ENCODE peak calls at places on chromosomes 4 and X, in six cellular contexts. One of them, this sample, is unnamed.

GRCh38 chr4:184096561-184097239 is 121.0 kb downstream of the ENPP6 start:
- DNase-seq in ovary: peak; percentile 73
- DNase-seq in IMR-90: peak; percentile 49
- DNase-seq in keratinocyte: no peak
- DNase-seq in PC-3: no peak
- DNase-seq in left ventricle myocardium inferior: no peak
- DNase-seq in this sample: no peak

GRCh38 chrX:47743504-47743903 is 84.5 kb upstream of the UXT start:
- DNase-seq in ovary: no peak
- DNase-seq in IMR-90: peak; percentile 21
- DNase-seq in keratinocyte: no peak
- DNase-seq in PC-3: no peak
- DNase-seq in left ventricle myocardium inferior: no peak
- DNase-seq in this sample: no peak

GRCh38 chr4:1381944-1382541 is 24.2 kb downstream of the NKX1-1 start:
- DNase-seq in ovary: no peak
- DNase-seq in IMR-90: no peak
- DNase-seq in keratinocyte: no peak
- DNase-seq in PC-3: no peak
- DNase-seq in left ventricle myocardium inferior: peak; percentile 9
- DNase-seq in this sample: no peak

GRCh38 chr4:25001499-25001898 is 29.2 kb downstream of the LGI2 start:
- DNase-seq in ovary: no peak
- DNase-seq in IMR-90: no peak
- DNase-seq in keratinocyte: no peak
- DNase-seq in PC-3: no peak
- DNase-seq in left ventricle myocardium inferior: no peak
- DNase-seq in this sample: no peak

GRCh38 chr4:105106416-105106815 is 40.3 kb upstream of the TET2 start:
- DNase-seq in ovary: no peak
- DNase-seq in IMR-90: no peak
- DNase-seq in keratinocyte: no peak
- DNase-seq in PC-3: no peak
- DNase-seq in left ventricle myocardium inferior: no peak
- DNase-seq in this sample: no peak

GRCh38 chr4:142036795-142037583 is 400.6 kb downstream of the IL15 start:
- DNase-seq in ovary: no peak
- DNase-seq in IMR-90: peak; percentile 41
- DNase-seq in keratinocyte: peak; percentile 38
- DNase-seq in PC-3: peak; percentile 88
- DNase-seq in left ventricle myocardium inferior: no peak
- DNase-seq in this sample: no peak

GRCh38 chrX:19697416-19697815 is 182.1 kb upstream of the MAP3K15 start:
- DNase-seq in ovary: no peak
- DNase-seq in IMR-90: peak; percentile 69
- DNase-seq in keratinocyte: no peak
- DNase-seq in PC-3: peak; percentile 80
- DNase-seq in left ventricle myocardium inferior: no peak
- DNase-seq in this sample: no peak

GRCh38 chr4:169383724-169384123 is 113.0 kb upstream of the SH3RF1 start:
- DNase-seq in ovary: no peak
- DNase-seq in IMR-90: peak; percentile 97
- DNase-seq in keratinocyte: no peak
- DNase-seq in PC-3: peak; percentile 81
- DNase-seq in left ventricle myocardium inferior: no peak
- DNase-seq in this sample: no peak

GRCh38 chr4:94226763-94227162 is 19.1 kb downstream of the SMARCAD1 start:
- DNase-seq in ovary: no peak
- DNase-seq in IMR-90: no peak
- DNase-seq in keratinocyte: no peak
- DNase-seq in PC-3: no peak
- DNase-seq in left ventricle myocardium inferior: no peak
- DNase-seq in this sample: no peak

GRCh38 chr4:147772459-147772969 is 40.6 kb downstream of the ARHGAP10 start:
- DNase-seq in ovary: no peak
- DNase-seq in IMR-90: peak; percentile 92
- DNase-seq in keratinocyte: no peak
- DNase-seq in PC-3: peak; percentile 54
- DNase-seq in left ventricle myocardium inferior: no peak
- DNase-seq in this sample: no peak

GRCh38 chr4:150074064-150074463 is 4.2 kb upstream of the DCLK2 start:
- DNase-seq in ovary: no peak
- DNase-seq in IMR-90: no peak
- DNase-seq in keratinocyte: no peak
- DNase-seq in PC-3: no peak
- DNase-seq in left ventricle myocardium inferior: no peak
- DNase-seq in this sample: no peak

GRCh38 chr4:11214281-11214680 is 214.4 kb downstream of the HS3ST1 start:
- DNase-seq in ovary: no peak
- DNase-seq in IMR-90: no peak
- DNase-seq in keratinocyte: no peak
- DNase-seq in PC-3: no peak
- DNase-seq in left ventricle myocardium inferior: no peak
- DNase-seq in this sample: no peak

GRCh38 chr4:1862055-1862911 is 6.3 kb upstream of the LETM1 start:
- DNase-seq in ovary: no peak
- DNase-seq in IMR-90: no peak
- DNase-seq in keratinocyte: no peak
- DNase-seq in PC-3: no peak
- DNase-seq in left ventricle myocardium inferior: no peak
- DNase-seq in this sample: no peak

GRCh38 chrX:48794340-48794920 is 7.4 kb upstream of the HDAC6 start:
- DNase-seq in ovary: no peak
- DNase-seq in IMR-90: no peak
- DNase-seq in keratinocyte: no peak
- DNase-seq in PC-3: no peak
- DNase-seq in left ventricle myocardium inferior: no peak
- DNase-seq in this sample: no peak

GRCh38 chr4:83043801-83044407 is 8.9 kb downstream of the COPS4 start:
- DNase-seq in ovary: no peak
- DNase-seq in IMR-90: peak; percentile 44
- DNase-seq in keratinocyte: no peak
- DNase-seq in PC-3: peak; percentile 42
- DNase-seq in left ventricle myocardium inferior: no peak
- DNase-seq in this sample: no peak

GRCh38 chrX:134894373-134894895 is 96.4 kb upstream of the SMIM10 start:
- DNase-seq in ovary: no peak
- DNase-seq in IMR-90: no peak
- DNase-seq in keratinocyte: no peak
- DNase-seq in PC-3: no peak
- DNase-seq in left ventricle myocardium inferior: no peak
- DNase-seq in this sample: no peak

GRCh38 chr4:67871867-67872266 is 11.9 kb downstream of the TMPRSS11D start:
- DNase-seq in ovary: no peak
- DNase-seq in IMR-90: peak; percentile 61
- DNase-seq in keratinocyte: peak; percentile 21
- DNase-seq in PC-3: peak; percentile 85
- DNase-seq in left ventricle myocardium inferior: no peak
- DNase-seq in this sample: no peak

GRCh38 chr4:8275511-8275910 is 6.0 kb downstream of the HTRA3 start:
- DNase-seq in ovary: peak; percentile 51
- DNase-seq in IMR-90: no peak
- DNase-seq in keratinocyte: no peak
- DNase-seq in PC-3: no peak
- DNase-seq in left ventricle myocardium inferior: peak; percentile 10
- DNase-seq in this sample: no peak

GRCh38 chrX:120408168-120408567 is 46.3 kb downstream of the ATP1B4 start:
- DNase-seq in ovary: no peak
- DNase-seq in IMR-90: no peak
- DNase-seq in keratinocyte: no peak
- DNase-seq in PC-3: no peak
- DNase-seq in left ventricle myocardium inferior: no peak
- DNase-seq in this sample: no peak

GRCh38 chrX:13776387-13776786 is 40.5 kb downstream of the GPM6B start:
- DNase-seq in ovary: no peak
- DNase-seq in IMR-90: peak; percentile 37
- DNase-seq in keratinocyte: no peak
- DNase-seq in PC-3: no peak
- DNase-seq in left ventricle myocardium inferior: no peak
- DNase-seq in this sample: no peak

GRCh38 chrX:13775837-13776236 is 41.1 kb downstream of the GPM6B start:
- DNase-seq in ovary: no peak
- DNase-seq in IMR-90: no peak
- DNase-seq in keratinocyte: no peak
- DNase-seq in PC-3: no peak
- DNase-seq in left ventricle myocardium inferior: no peak
- DNase-seq in this sample: no peak

GRCh38 chrX:13780868-13781427 is 35.9 kb downstream of the GPM6B start:
- DNase-seq in ovary: no peak
- DNase-seq in IMR-90: no peak
- DNase-seq in keratinocyte: no peak
- DNase-seq in PC-3: no peak
- DNase-seq in left ventricle myocardium inferior: no peak
- DNase-seq in this sample: no peak

GRCh38 chrX:13774696-13775095 is 40.1 kb downstream of the OFD1 start:
- DNase-seq in ovary: no peak
- DNase-seq in IMR-90: peak; percentile 23
- DNase-seq in keratinocyte: no peak
- DNase-seq in PC-3: no peak
- DNase-seq in left ventricle myocardium inferior: no peak
- DNase-seq in this sample: no peak

DNA sequence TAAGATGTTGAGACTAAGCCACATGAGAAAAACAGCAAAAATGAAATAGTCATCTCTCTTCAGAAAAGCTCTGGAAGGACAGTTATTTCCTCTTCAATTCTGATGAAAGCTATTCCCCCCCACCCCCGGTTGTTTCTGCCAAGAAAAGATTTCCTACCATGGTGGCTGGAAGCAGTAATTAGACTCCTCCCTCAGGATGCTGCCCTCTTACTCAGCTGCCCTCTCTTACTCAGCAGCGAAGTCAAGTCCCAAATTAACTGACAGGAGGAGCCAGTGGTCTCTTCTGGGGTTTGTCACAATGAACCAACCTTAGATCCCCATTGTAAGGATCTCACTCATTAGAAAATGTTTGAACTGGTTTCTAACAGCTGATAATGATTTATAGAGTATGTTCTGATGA is 38.0 kb downstream of the GPM6B start:
- DNase-seq in ovary: no peak
- DNase-seq in IMR-90: peak; percentile 74
- DNase-seq in keratinocyte: no peak
- DNase-seq in PC-3: peak; percentile 50
- DNase-seq in left ventricle myocardium inferior: no peak
- DNase-seq in this sample: no peak
- H3K27ac ChIP-seq in ovary: no peak overlapping the region
- H3K27ac ChIP-seq in IMR-90: no peak overlapping the region
- H3K27ac ChIP-seq in keratinocyte: no peak overlapping the region
- H3K27ac ChIP-seq in PC-3: no peak overlapping the region
- H3K27ac ChIP-seq in left ventricle myocardium inferior: no peak overlapping the region
- H3K27ac ChIP-seq in this sample: peak overlapping the region; percentile 59

GRCh38 chrX:45007598-45007997 is 134.6 kb downstream of the KDM6A start:
- DNase-seq in ovary: no peak
- DNase-seq in IMR-90: no peak
- DNase-seq in keratinocyte: no peak
- DNase-seq in PC-3: no peak
- DNase-seq in left ventricle myocardium inferior: no peak
- DNase-seq in this sample: no peak
- H3K27ac ChIP-seq in ovary: no peak overlapping the region
- H3K27ac ChIP-seq in IMR-90: no peak overlapping the region
- H3K27ac ChIP-seq in keratinocyte: no peak overlapping the region
- H3K27ac ChIP-seq in PC-3: peak overlapping the region; percentile 97
- H3K27ac ChIP-seq in left ventricle myocardium inferior: no peak overlapping the region
- H3K27ac ChIP-seq in this sample: no peak overlapping the region

DNA sequence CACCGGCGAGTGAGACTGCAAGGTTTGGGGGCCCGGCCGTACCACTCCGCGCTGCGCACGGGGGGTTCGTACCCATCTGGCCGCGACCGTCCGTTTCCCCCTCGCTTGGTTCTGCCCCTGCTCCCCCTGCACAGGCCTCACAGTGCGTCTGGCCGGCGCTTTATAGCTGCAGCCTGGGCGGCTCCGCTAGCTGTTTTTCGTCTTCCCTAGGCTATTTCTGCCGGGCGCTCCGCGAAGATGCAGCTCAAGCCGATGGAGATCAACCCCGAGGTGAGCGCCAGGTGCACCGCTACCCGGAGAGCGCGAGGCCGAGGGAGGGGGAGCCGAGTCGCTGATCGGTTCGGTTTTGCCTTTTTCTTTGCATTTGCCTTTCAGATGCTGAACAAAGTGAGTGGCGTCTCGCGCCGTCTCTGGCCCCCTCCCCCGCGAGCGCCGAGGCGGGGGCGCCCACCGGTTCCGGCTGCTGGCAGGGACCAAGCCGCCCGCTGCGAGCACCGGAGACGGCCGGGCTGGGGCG is at the start of gene UCHL1:
- DNase-seq in ovary: peak; percentile 74
- DNase-seq in IMR-90: peak; percentile 94
- DNase-seq in keratinocyte: no peak
- DNase-seq in PC-3: no peak
- DNase-seq in left ventricle myocardium inferior: peak; percentile 29
- DNase-seq in this sample: peak; percentile 65
- H3K27ac ChIP-seq in ovary: peak within 1 kb of the TSS; percentile 1
- H3K27ac ChIP-seq in IMR-90: peak within 1 kb of the TSS; percentile 84
- H3K27ac ChIP-seq in keratinocyte: no peak within 1 kb of the TSS
- H3K27ac ChIP-seq in PC-3: no peak within 1 kb of the TSS
- H3K27ac ChIP-seq in left ventricle myocardium inferior: no peak within 1 kb of the TSS
- H3K27ac ChIP-seq in this sample: peak within 1 kb of the TSS; percentile 81

GRCh38 chr4:40323866-40324265 is 11.3 kb upstream of the CHRNA9 start:
- DNase-seq in ovary: no peak
- DNase-seq in IMR-90: no peak
- DNase-seq in keratinocyte: no peak
- DNase-seq in PC-3: peak; percentile 19
- DNase-seq in left ventricle myocardium inferior: no peak
- DNase-seq in this sample: no peak

GRCh38 chr4:40328383-40328782 is 6.8 kb upstream of the CHRNA9 start:
- DNase-seq in ovary: no peak
- DNase-seq in IMR-90: no peak
- DNase-seq in keratinocyte: no peak
- DNase-seq in PC-3: peak; percentile 47
- DNase-seq in left ventricle myocardium inferior: no peak
- DNase-seq in this sample: no peak

GRCh38 chr4:40322853-40323252 is 12.3 kb upstream of the CHRNA9 start:
- DNase-seq in ovary: no peak
- DNase-seq in IMR-90: no peak
- DNase-seq in keratinocyte: no peak
- DNase-seq in PC-3: no peak
- DNase-seq in left ventricle myocardium inferior: no peak
- DNase-seq in this sample: no peak

GRCh38 chr4:40327340-40327739 is 7.8 kb upstream of the CHRNA9 start:
- DNase-seq in ovary: no peak
- DNase-seq in IMR-90: no peak
- DNase-seq in keratinocyte: no peak
- DNase-seq in PC-3: no peak
- DNase-seq in left ventricle myocardium inferior: no peak
- DNase-seq in this sample: no peak

DNA sequence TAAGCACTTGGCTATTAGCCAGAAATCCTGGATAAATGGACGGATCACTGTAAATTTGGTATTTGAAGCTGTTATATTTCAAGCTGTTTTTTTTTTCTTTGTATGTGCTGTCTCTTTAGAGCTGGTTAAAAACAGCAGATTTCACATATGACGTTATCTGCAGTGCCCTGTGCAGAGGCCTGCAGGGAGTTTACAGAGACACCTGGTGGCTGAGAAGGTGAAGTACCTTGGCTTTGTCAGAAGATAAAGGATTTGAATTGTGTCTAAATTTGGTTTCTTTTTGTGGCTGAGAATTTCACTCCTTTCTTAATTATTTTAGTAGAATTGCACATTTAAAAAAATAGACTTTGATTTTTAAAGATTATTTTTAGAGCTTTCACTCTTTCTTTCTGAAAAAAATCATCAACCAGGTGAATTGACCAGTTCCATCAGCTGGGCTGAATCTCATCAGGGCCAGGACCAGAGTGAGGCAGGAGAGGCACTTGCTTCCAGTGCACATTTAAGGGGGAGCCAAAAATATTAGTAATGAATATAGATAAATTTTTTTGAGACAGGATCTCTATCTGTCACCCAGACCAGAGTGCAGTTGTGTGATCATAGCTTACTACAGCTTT is 9.6 kb upstream of the CHRNA9 start:
- DNase-seq in ovary: peak; percentile 32
- DNase-seq in IMR-90: peak; percentile 72
- DNase-seq in keratinocyte: peak; percentile 40
- DNase-seq in PC-3: peak; percentile 72
- DNase-seq in left ventricle myocardium inferior: no peak
- DNase-seq in this sample: peak; percentile 14
- H3K27ac ChIP-seq in ovary: no peak overlapping the region
- H3K27ac ChIP-seq in IMR-90: no peak overlapping the region
- H3K27ac ChIP-seq in keratinocyte: no peak overlapping the region
- H3K27ac ChIP-seq in PC-3: no peak overlapping the region
- H3K27ac ChIP-seq in left ventricle myocardium inferior: no peak overlapping the region
- H3K27ac ChIP-seq in this sample: no peak overlapping the region